ENCODE peak calls at places on chromosomes 1 and 21, in four cellular contexts. P, O, K and G are unnamed samples.

GRCh38 chr1:151504759-151505158 is 6.4 kb upstream of the CGN start:
- DNase-seq in P (no peak), O (no peak), K (no peak), G (no peak)

GRCh38 chr1:40750326-40750975 is 33.1 kb upstream of the KCNQ4 start:
- DNase-seq in K (peak; percentile 47), P (no peak), O (no peak), G (no peak)

GRCh38 chr1:67690411-67690810 is 5.4 kb downstream of the GADD45A start:
- DNase-seq in K (no peak), P (no peak), O (no peak), G (no peak)

GRCh38 chr1:186208405-186209129 is 166.5 kb downstream of the TPR start:
- DNase-seq in O (no peak), P (no peak), K (no peak), G (peak; percentile 16)

GRCh38 chr1:37127254-37127748 is 93.0 kb upstream of the GRIK3 start:
- DNase-seq in K (no peak), P (no peak), O (no peak), G (no peak)

GRCh38 chr1:46667782-46668760 is at the start of gene ATPAF1:
- DNase-seq in O (peak; percentile 74), P (peak; percentile 34), K (peak; percentile 79), G (peak; percentile 56)

GRCh38 chr1:181987996-181988395 is 73.5 kb downstream of the ZNF648 start:
- DNase-seq in P (no peak), O (no peak), K (no peak), G (no peak)

GRCh38 chr1:1917304-1917976 is 1.6 kb downstream of the TMEM52 start:
- DNase-seq in P (no peak), K (no peak), O (no peak), G (no peak)

GRCh38 chr21:34192646-34193285 is 119.4 kb downstream of the MRPS6 start:
- DNase-seq in O (no peak), K (no peak), P (no peak), G (no peak)

GRCh38 chr1:110272045-110272444 is 61.9 kb downstream of the KCNC4 start:
- DNase-seq in O (no peak), P (no peak), K (no peak), G (no peak)

GRCh38 chr1:205294175-205294913 is 27.2 kb downstream of the NUAK2 start:
- DNase-seq in O (no peak), P (no peak), K (peak; percentile 98), G (peak; percentile 58)

GRCh38 chr1:57089221-57089620 is 123.4 kb upstream of the C8B start:
- DNase-seq in P (no peak), K (no peak), O (no peak), G (no peak)

GRCh38 chr1:109978761-109979488 is 5.6 kb upstream of the AHCYL1 start:
- DNase-seq in P (no peak), O (no peak), K (no peak), G (no peak)

GRCh38 chr1:112956503-112957132 is 622 bp upstream of the SLC16A1 start:
- DNase-seq in K (no peak), O (no peak), P (peak; percentile 15), G (peak; percentile 71)

GRCh38 chr1:198678301-198678836 is 39.5 kb downstream of the PTPRC start:
- DNase-seq in K (no peak), O (no peak), P (no peak), G (no peak)

GRCh38 chr21:32334980-32335471 is 36.4 kb downstream of the MRAP start:
- DNase-seq in K (no peak), P (no peak), O (no peak), G (peak; percentile 65)

GRCh38 chr1:25804244-25804963 is 4.4 kb downstream of the SELENON start:
- DNase-seq in P (no peak), K (no peak), O (no peak), G (no peak)

GRCh38 chr1:167666416-167666815 is 36.4 kb downstream of the RCSD1 start:
- DNase-seq in O (no peak), K (peak; percentile 92), P (no peak), G (no peak)

GRCh38 chr1:99650773-99651437 is 5.0 kb downstream of the PALMD start:
- DNase-seq in P (no peak), O (no peak), K (no peak), G (no peak)

GRCh38 chr1:190754769-190755168 is 277.1 kb upstream of the BRINP3 start:
- DNase-seq in O (no peak), K (peak; percentile 11), P (no peak), G (no peak)

GRCh38 chr1:1116701-1117468 is 996 bp upstream of the C1orf159 start:
- DNase-seq in P (no peak), K (peak; percentile 30), O (no peak), G (no peak)

GRCh38 chr1:197808843-197809242 is 33.6 kb upstream of the DENND1B start:
- DNase-seq in P (no peak), K (no peak), O (no peak), G (no peak)

GRCh38 chr1:180728472-180729106 is 96.8 kb downstream of the XPR1 start:
- DNase-seq in P (no peak), K (no peak), O (no peak), G (no peak)

GRCh38 chr1:35223109-35223630 is 30.2 kb upstream of the SFPQ start:
- DNase-seq in K (no peak), O (no peak), P (no peak), G (no peak)

GRCh38 chr1:198449727-198450433 is 90.6 kb downstream of the ATP6V1G3 start:
- DNase-seq in O (peak; percentile 20), K (peak; percentile 61), P (no peak), G (no peak)

GRCh38 chr1:200279810-200280411 is 129.9 kb downstream of the ZNF281 start:
- DNase-seq in P (peak; percentile 9), K (peak; percentile 69), O (peak; percentile 76), G (peak; percentile 89)

GRCh38 chr1:240415532-240415931 is 196.4 kb downstream of the GREM2 start:
- DNase-seq in K (no peak), O (no peak), P (no peak), G (no peak)

GRCh38 chr1:181737056-181737455 is 253.7 kb downstream of the CACNA1E start:
- DNase-seq in P (no peak), K (no peak), O (no peak), G (no peak)

GRCh38 chr1:242219298-242219901 is 220.5 kb upstream of the MAP1LC3C start:
- DNase-seq in P (no peak), O (no peak), K (no peak), G (no peak)

GRCh38 chr1:21607549-21608529 is 61.3 kb downstream of the RAP1GAP start:
- DNase-seq in O (peak; percentile 28), K (peak; percentile 80), P (no peak), G (peak; percentile 64)

GRCh38 chr1:76219589-76219914 is 145.0 kb downstream of the ST6GALNAC3 start:
- DNase-seq in P (no peak), K (no peak), O (no peak), G (no peak)

GRCh38 chr1:78255378-78255777 is 209.6 kb downstream of the GIPC2 start:
- DNase-seq in O (no peak), P (no peak), K (no peak), G (no peak)

GRCh38 chr1:10045480-10046355 is 13.0 kb downstream of the UBE4B start:
- DNase-seq in P (no peak), O (no peak), K (no peak), G (no peak)

GRCh38 chr1:205009666-205010065 is 33.3 kb upstream of the CNTN2 start:
- DNase-seq in P (no peak), O (no peak), K (no peak), G (peak; percentile 99)

GRCh38 chr1:63603810-63604209 is 10.6 kb downstream of the PGM1 start:
- DNase-seq in P (no peak), K (no peak), O (no peak), G (no peak)

GRCh38 chr1:55282058-55282457 is 66.9 kb upstream of the USP24 start:
- DNase-seq in P (no peak), O (no peak), K (no peak), G (no peak)

GRCh38 chr1:43410571-43410970 is 20.9 kb downstream of the SZT2 start:
- DNase-seq in O (no peak), K (no peak), P (no peak), G (no peak)